ENCODE peak calls at places on chromosomes 16 and 17, in six cellular contexts. T, B, K, R, E and O are unnamed samples.
A peak's percentile ranks its signal among the peaks of the same experiment; 100 is the strongest.

GRCh38 chr16:15739940-15740339 is 89.9 kb downstream of the NDE1 start:
- DNase-seq in T (no peak), B (no peak), K (no peak), R (no peak), E (no peak), O (no peak)

GRCh38 chr17:73552300-73553088 is 91.8 kb downstream of the SDK2 start:
- DNase-seq in T (no peak), B (no peak), K (no peak), R (no peak), E (no peak), O (no peak)

GRCh38 chr17:7570351-7570750 is 8.6 kb downstream of the SENP3 start:
- DNase-seq in T (no peak), B (no peak), K (no peak), R (no peak), E (no peak), O (no peak)

GRCh38 chr17:76078859-76079576 is at the start of gene ZACN:
- DNase-seq in T (no peak), B (no peak), K (no peak), R (no peak), E (peak; percentile 37), O (no peak)

GRCh38 chr17:66791337-66791736 is 43.6 kb upstream of the CACNG5 start:
- DNase-seq in T (no peak), B (no peak), K (peak; percentile 85), R (peak; percentile 50), E (no peak), O (no peak)

GRCh38 chr17:75571885-75572215 is 15.8 kb upstream of the MYO15B start:
- DNase-seq in T (no peak), B (no peak), K (no peak), R (no peak), E (no peak), O (no peak)

GRCh38 chr17:48541036-48541573 is 3.8 kb downstream of the HOXB2 start:
- DNase-seq in T (no peak), B (no peak), K (no peak), R (no peak), E (no peak), O (no peak)

GRCh38 chr16:53090591-53091507 is 36.1 kb downstream of the CHD9 start:
- DNase-seq in T (peak; percentile 71), B (peak; percentile 93), K (peak; percentile 98), R (peak; percentile 97), E (peak; percentile 46), O (no peak)

GRCh38 chr17:29149431-29150064 is 30.6 kb downstream of the MYO18A start:
- DNase-seq in T (no peak), B (no peak), K (no peak), R (no peak), E (peak; percentile 66), O (no peak)

GRCh38 chr17:43536236-43537088 is 9.7 kb downstream of the ETV4 start:
- DNase-seq in T (no peak), B (peak; percentile 65), K (no peak), R (no peak), E (no peak), O (no peak)

GRCh38 chr16:59039066-59039465 is 304.9 kb upstream of the GOT2 start:
- DNase-seq in T (no peak), B (no peak), K (no peak), R (no peak), E (no peak), O (no peak)

GRCh38 chr17:42554250-42555121 is 1.8 kb downstream of the HSD17B1 start:
- DNase-seq in T (peak; percentile 88), B (peak; percentile 67), K (peak; percentile 97), R (peak; percentile 85), E (peak; percentile 96), O (peak; percentile 91)

GRCh38 chr17:67401598-67402504 is 24.8 kb downstream of the PITPNC1 start:
- DNase-seq in T (no peak), B (no peak), K (no peak), R (no peak), E (no peak), O (no peak)

GRCh38 chr17:75731716-75732498 is 10.6 kb downstream of the ITGB4 start:
- DNase-seq in T (no peak), B (no peak), K (no peak), R (no peak), E (no peak), O (no peak)

GRCh38 chr16:78892925-78893324 is 707.6 kb downstream of the MAF start:
- DNase-seq in T (no peak), B (no peak), K (no peak), R (no peak), E (no peak), O (no peak)

GRCh38 chr17:30222741-30223175 is 12.7 kb downstream of the SLC6A4 start:
- DNase-seq in T (no peak), B (no peak), K (peak; percentile 37), R (no peak), E (no peak), O (no peak)

GRCh38 chr17:79803997-79804855 is 7.3 kb upstream of the CBX8 start:
- DNase-seq in T (no peak), B (no peak), K (no peak), R (no peak), E (peak; percentile 76), O (no peak)

GRCh38 chr16:78392585-78393195 is 293.2 kb downstream of the WWOX start:
- DNase-seq in T (no peak), B (no peak), K (no peak), R (no peak), E (no peak), O (no peak)

GRCh38 chr16:75322706-75323105 is 71.3 kb upstream of the BCAR1 start:
- DNase-seq in T (no peak), B (peak; percentile 69), K (no peak), R (no peak), E (no peak), O (no peak)

GRCh38 chr16:88478889-88479794 is 26.1 kb downstream of the ZFPM1 start:
- DNase-seq in T (peak; percentile 67), B (no peak), K (no peak), R (no peak), E (no peak), O (no peak)

GRCh38 chr16:16092925-16093624 is 130.2 kb downstream of the ABCC6 start:
- DNase-seq in T (peak; percentile 35), B (peak; percentile 17), K (no peak), R (no peak), E (no peak), O (no peak)

GRCh38 chr16:57577691-57578224 is 35.3 kb downstream of the ADGRG5 start:
- DNase-seq in T (no peak), B (no peak), K (no peak), R (no peak), E (no peak), O (peak; percentile 49)

GRCh38 chr17:19378416-19379293 is at the start of gene MAPK7:
- DNase-seq in T (no peak), B (no peak), K (peak; percentile 87), R (peak; percentile 21), E (no peak), O (no peak)

GRCh38 chr17:5364156-5364555 is 55.3 kb downstream of the NUP88 start:
- DNase-seq in T (no peak), B (no peak), K (no peak), R (no peak), E (no peak), O (no peak)

GRCh38 chr16:55471448-55472097 is 7.4 kb upstream of the MMP2 start:
- DNase-seq in T (no peak), B (peak; percentile 85), K (peak; percentile 65), R (no peak), E (no peak), O (no peak)

GRCh38 chr16:2529061-2529931 is 1.9 kb downstream of the CEMP1 start:
- DNase-seq in T (no peak), B (no peak), K (no peak), R (no peak), E (peak; percentile 30), O (peak; percentile 71)

GRCh38 chr17:29760279-29760721 is 137.6 kb upstream of the CORO6 start:
- DNase-seq in T (no peak), B (peak; percentile 33), K (no peak), R (no peak), E (peak; percentile 52), O (no peak)

GRCh38 chr17:15081008-15081407 is 184.1 kb downstream of the PMP22 start:
- DNase-seq in T (no peak), B (no peak), K (no peak), R (no peak), E (no peak), O (no peak)
- TF ChIP-seq CTCF in T (no peak), B (no peak), K (no peak), R (no peak), E (no peak), O (no peak)

GRCh38 chr17:61492759-61493526 is 40.7 kb downstream of the TBX4 start:
- DNase-seq in T (no peak), B (no peak), K (no peak), R (no peak), E (no peak), O (no peak)
- TF ChIP-seq CTCF in T (no peak), B (peak; percentile 4), K (no peak), R (no peak), E (no peak), O (no peak)

GRCh38 chr16:1347962-1348361 is 3.7 kb downstream of the TSR3 start:
- DNase-seq in T (no peak), B (no peak), K (no peak), R (no peak), E (no peak), O (no peak)

GRCh38 chr16:1345651-1346421 is 5.8 kb downstream of the TSR3 start:
- DNase-seq in T (no peak), B (no peak), K (no peak), R (no peak), E (no peak), O (no peak)

GRCh38 chr16:1345087-1345486 is 6.6 kb downstream of the TSR3 start:
- DNase-seq in T (no peak), B (no peak), K (no peak), R (no peak), E (no peak), O (no peak)

GRCh38 chr16:1347286-1347855 is 4.3 kb downstream of the TSR3 start:
- DNase-seq in T (no peak), B (no peak), K (no peak), R (no peak), E (no peak), O (no peak)

DNA sequence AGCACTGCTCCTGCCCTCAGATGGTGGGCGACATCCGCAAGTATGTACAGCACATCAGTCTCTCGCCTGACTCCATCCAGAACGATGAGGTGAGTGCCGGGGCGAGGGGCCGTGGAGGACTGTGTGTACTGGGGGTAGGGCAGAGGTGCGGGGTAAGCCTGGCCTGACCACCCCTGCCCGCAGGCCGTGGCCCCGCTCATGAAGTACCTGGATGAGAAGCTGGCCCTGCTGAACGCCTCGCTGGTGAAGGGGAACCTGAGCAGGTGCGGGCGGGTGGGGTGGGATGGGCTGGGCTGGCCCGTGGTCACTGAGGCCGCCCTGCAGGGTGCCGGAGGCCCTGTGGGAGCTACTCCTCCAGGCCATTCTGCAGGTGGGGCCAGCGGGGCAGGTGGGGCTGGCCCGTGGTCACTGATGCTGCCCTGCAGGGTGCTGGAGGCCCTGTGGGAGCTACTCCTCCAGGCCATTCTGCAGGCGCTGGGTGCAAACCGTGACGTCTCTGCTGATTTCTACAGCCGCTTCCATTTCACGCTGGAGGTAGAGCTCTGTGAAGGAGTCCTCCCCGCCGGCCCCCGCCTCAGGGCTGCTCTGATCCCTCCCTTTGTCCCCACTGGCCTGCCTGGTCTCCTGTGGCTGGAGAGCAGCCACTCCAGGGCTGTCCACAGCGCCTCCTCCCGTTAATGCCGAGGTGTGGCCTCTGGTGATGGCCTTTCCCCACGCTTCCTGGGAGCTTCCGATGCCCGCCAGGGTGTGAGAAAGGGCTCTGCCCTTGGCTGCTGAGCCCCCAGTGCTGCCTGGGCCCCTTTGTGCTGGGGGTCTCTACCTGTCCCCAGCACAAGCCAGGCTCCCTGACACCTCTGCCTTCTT is 5.0 kb downstream of the TSR3 start:
- DNase-seq in T (no peak), B (no peak), K (no peak), R (no peak), E (no peak), O (no peak)
- TF ChIP-seq CTCF in T (no peak), B (peak; percentile 28), K (no peak), R (no peak), E (no peak), O (no peak)

GRCh38 chr16:763903-764750 is 3.6 kb downstream of the MSLN start:
- DNase-seq in T (no peak), B (no peak), K (no peak), R (no peak), E (no peak), O (no peak)
- TF ChIP-seq CTCF in T (no peak), B (no peak), K (no peak), R (no peak), E (no peak), O (no peak)